ENCODE peak calls at places on chromosomes 11 and 22, in four cellular contexts. Y is HuH-7.5; S is stimulated activated naive CD4-positive, alpha-beta T cell treated with Interleukin-2 at 50 U/mL for 16 hours; T is stimulated activated CD8-positive, alpha-beta memory T cell treated with anti-CD3 and anti-CD28 coated beads, Interleukin-7, amount 100 ng/mL, for 1 hour. A is an unnamed sample.

GRCh38 chr11:33670250-33671011 is 30.2 kb downstream of the C11orf91 start:
- DNase-seq in Y (no peak), S (no peak), T (no peak), A (no peak)

GRCh38 chr11:20353829-20354434 is 9.6 kb upstream of the HTATIP2 start:
- DNase-seq in Y (no peak), S (no peak), T (no peak), A (peak)

GRCh38 chr11:22456993-22457748 is 119.0 kb downstream of the SLC17A6 start:
- DNase-seq in Y (no peak), S (no peak), T (no peak), A (no peak)

GRCh38 chr11:14454861-14455632 is 44.6 kb downstream of the COPB1 start:
- DNase-seq in Y (peak), S (no peak), T (no peak), A (no peak)

GRCh38 chr11:65777821-65778361 is 2.9 kb downstream of the AP5B1 start:
- DNase-seq in Y (no peak), S (no peak), T (no peak), A (no peak)

GRCh38 chr22:49380095-49380827 is 447.4 kb downstream of the BRD1 start:
- DNase-seq in Y (no peak), S (no peak), T (no peak), A (no peak)

GRCh38 chr11:79427126-79427525 is 13.7 kb downstream of the TENM4 start:
- DNase-seq in Y (no peak), S (no peak), T (no peak), A (no peak)

GRCh38 chr11:100578966-100579365 is 108.1 kb upstream of the ARHGAP42 start:
- DNase-seq in Y (no peak), S (no peak), T (no peak), A (no peak)

GRCh38 chr11:18540207-18541009 is 13.7 kb upstream of the TSG101 start:
- DNase-seq in Y (no peak), S (no peak), T (no peak), A (no peak)

GRCh38 chr22:46088541-46089311 is 61.6 kb upstream of the PPARA start:
- DNase-seq in Y (no peak), S (no peak), T (no peak), A (no peak)

GRCh38 chr11:117814766-117815261 is 9.7 kb downstream of the FXYD2 start:
- DNase-seq in Y (no peak), S (peak), T (peak), A (peak)

GRCh38 chr11:41534861-41535260 is 75.4 kb upstream of the LRRC4C start:
- DNase-seq in Y (no peak), S (no peak), T (no peak), A (no peak)

GRCh38 chr11:109619498-109619897 is 197.5 kb downstream of the C11orf87 start:
- DNase-seq in Y (no peak), S (no peak), T (no peak), A (no peak)

GRCh38 chr11:62702241-62702640 is 5.0 kb downstream of the BSCL2 start:
- DNase-seq in Y (no peak), S (no peak), T (no peak), A (no peak)

GRCh38 chr22:32539631-32540449 is 65.2 kb downstream of the FBXO7 start:
- DNase-seq in Y (no peak), S (no peak), T (no peak), A (peak)

GRCh38 chr11:33039274-33040126 is at the start of gene TCP11L1:
- DNase-seq in Y (peak), S (peak), T (peak), A (peak)

GRCh38 chr11:111837366-111837891 is 34.0 kb downstream of the ALG9 start:
- DNase-seq in Y (no peak), S (no peak), T (no peak), A (no peak)

GRCh38 chr11:45857834-45858492 is 10.7 kb downstream of the CRY2 start:
- DNase-seq in Y (no peak), S (no peak), T (no peak), A (no peak)

GRCh38 chr11:3127706-3128355 is 37.3 kb downstream of the OSBPL5 start:
- DNase-seq in Y (no peak), S (no peak), T (no peak), A (no peak)

GRCh38 chr11:123607781-123608180 is 46.6 kb downstream of the SCN3B start:
- DNase-seq in Y (no peak), S (no peak), T (no peak), A (no peak)

GRCh38 chr11:95680169-95680929 is 109.2 kb downstream of the FAM76B start:
- DNase-seq in Y (no peak), S (no peak), T (no peak), A (peak)

GRCh38 chr22:37427128-37427710 is at the start of gene ELFN2:
- DNase-seq in Y (peak), S (no peak), T (no peak), A (no peak)

GRCh38 chr22:36913431-36914382 is at the start of gene CSF2RB:
- DNase-seq in Y (no peak), S (no peak), T (no peak), A (no peak)

GRCh38 chr11:1628506-1629325 is 859 bp upstream of the KRTAP5-5 start:
- DNase-seq in Y (peak), S (peak), T (peak), A (peak)

GRCh38 chr11:6695377-6695776 is 12.2 kb upstream of the MRPL17 start:
- DNase-seq in Y (no peak), S (no peak), T (no peak), A (no peak)

GRCh38 chr11:19631657-19632325 is 80.8 kb upstream of the NAV2 start:
- DNase-seq in Y (no peak), S (no peak), T (no peak), A (no peak)

GRCh38 chr11:76770642-76771445 is 12.3 kb upstream of the TSKU start:
- DNase-seq in Y (no peak), S (no peak), T (no peak), A (peak)

GRCh38 chr22:25097006-25097405 is 102.7 kb upstream of the CRYBB3 start:
- DNase-seq in Y (no peak), S (no peak), T (no peak), A (no peak)

GRCh38 chr11:64441127-64441526 is 82.2 kb downstream of the RPS6KA4 start:
- DNase-seq in Y (no peak), S (no peak), T (no peak), A (no peak)

GRCh38 chr11:107916671-107917241 is 11.5 kb upstream of the RAB39A start:
- DNase-seq in Y (no peak), S (no peak), T (no peak), A (no peak)

GRCh38 chr11:66951927-66952337 is 6.3 kb downstream of the PC start:
- DNase-seq in Y (no peak), S (no peak), T (no peak), A (no peak)

GRCh38 chr22:25650834-25651233 is 86.4 kb downstream of the GRK3 start:
- DNase-seq in Y (no peak), S (no peak), T (no peak), A (no peak)

GRCh38 chr22:46038516-46039430 is 61.8 kb upstream of the WNT7B start:
- DNase-seq in Y (no peak), S (no peak), T (no peak), A (no peak)

GRCh38 chr11:13054278-13054677 is 45.2 kb downstream of the RASSF10 start:
- DNase-seq in Y (no peak), S (no peak), T (no peak), A (no peak)

GRCh38 chr22:17706451-17706900 is 67.8 kb downstream of the BID start:
- DNase-seq in Y (peak), S (peak), T (no peak), A (peak)

GRCh38 chr11:7889985-7890384 is 41.1 kb downstream of the OR10A6 start:
- DNase-seq in Y (no peak), S (no peak), T (no peak), A (no peak)

GRCh38 chr22:28014141-28015055 is 95.3 kb upstream of the PITPNB start:
- DNase-seq in Y (no peak), S (no peak), T (no peak), A (no peak)